ENCODE peak calls at places on chromosomes 6 and 20, in six cellular contexts. One of them, this sample, is unnamed.

GRCh38 chr20:45893831-45894230 is 2.7 kb downstream of the CTSA start:
- DNase-seq in neural progenitor cell: no peak
- DNase-seq in left ventricle myocardium inferior: no peak
- DNase-seq in lung: no peak
- DNase-seq in heart left ventricle: no peak
- DNase-seq in psoas muscle: no peak
- DNase-seq in this sample: no peak

GRCh38 chr6:116365743-116366142 is 5.0 kb upstream of the DSE start:
- DNase-seq in left ventricle myocardium inferior: no peak
- DNase-seq in neural progenitor cell: no peak
- DNase-seq in lung: no peak
- DNase-seq in heart left ventricle: no peak
- DNase-seq in psoas muscle: no peak
- DNase-seq in this sample: no peak

GRCh38 chr20:3392756-3393155 is 14.7 kb downstream of the DNAAF9 start:
- DNase-seq in psoas muscle: no peak
- DNase-seq in neural progenitor cell: no peak
- DNase-seq in lung: no peak
- DNase-seq in heart left ventricle: no peak
- DNase-seq in left ventricle myocardium inferior: no peak
- DNase-seq in this sample: no peak

GRCh38 chr20:20076297-20077065 is 24.1 kb downstream of the CFAP61 start:
- DNase-seq in psoas muscle: peak
- DNase-seq in left ventricle myocardium inferior: no peak
- DNase-seq in heart left ventricle: no peak
- DNase-seq in neural progenitor cell: no peak
- DNase-seq in lung: no peak
- DNase-seq in this sample: no peak

GRCh38 chr20:3315110-3315509 is 76.1 kb upstream of the SLC4A11 start:
- DNase-seq in left ventricle myocardium inferior: no peak
- DNase-seq in psoas muscle: no peak
- DNase-seq in neural progenitor cell: no peak
- DNase-seq in heart left ventricle: no peak
- DNase-seq in lung: no peak
- DNase-seq in this sample: peak

GRCh38 chr6:170250451-170250850 is 40.4 kb downstream of the DLL1 start:
- DNase-seq in neural progenitor cell: no peak
- DNase-seq in left ventricle myocardium inferior: no peak
- DNase-seq in lung: no peak
- DNase-seq in heart left ventricle: no peak
- DNase-seq in psoas muscle: no peak
- DNase-seq in this sample: no peak

GRCh38 chr6:81562169-81562568 is 190.3 kb downstream of the TENT5A start:
- DNase-seq in psoas muscle: no peak
- DNase-seq in lung: no peak
- DNase-seq in neural progenitor cell: no peak
- DNase-seq in heart left ventricle: no peak
- DNase-seq in left ventricle myocardium inferior: no peak
- DNase-seq in this sample: no peak

GRCh38 chr6:2502998-2503674 is 247.6 kb downstream of the MYLK4 start:
- DNase-seq in lung: no peak
- DNase-seq in neural progenitor cell: no peak
- DNase-seq in left ventricle myocardium inferior: no peak
- DNase-seq in psoas muscle: no peak
- DNase-seq in heart left ventricle: no peak
- DNase-seq in this sample: no peak

GRCh38 chr6:109373762-109374161 is 8.5 kb downstream of the CD164 start:
- DNase-seq in psoas muscle: no peak
- DNase-seq in lung: no peak
- DNase-seq in left ventricle myocardium inferior: no peak
- DNase-seq in heart left ventricle: no peak
- DNase-seq in neural progenitor cell: no peak
- DNase-seq in this sample: no peak

GRCh38 chr6:4611441-4612129 is 164.6 kb upstream of the CDYL start:
- DNase-seq in left ventricle myocardium inferior: no peak
- DNase-seq in psoas muscle: no peak
- DNase-seq in heart left ventricle: no peak
- DNase-seq in neural progenitor cell: no peak
- DNase-seq in lung: no peak
- DNase-seq in this sample: no peak

GRCh38 chr6:35448191-35448590 is 3.9 kb upstream of the FANCE start:
- DNase-seq in heart left ventricle: no peak
- DNase-seq in left ventricle myocardium inferior: no peak
- DNase-seq in lung: no peak
- DNase-seq in neural progenitor cell: no peak
- DNase-seq in psoas muscle: no peak
- DNase-seq in this sample: no peak

GRCh38 chr20:46543033-46543432 is 7.4 kb downstream of the OCSTAMP start:
- DNase-seq in neural progenitor cell: no peak
- DNase-seq in lung: no peak
- DNase-seq in psoas muscle: no peak
- DNase-seq in left ventricle myocardium inferior: no peak
- DNase-seq in heart left ventricle: no peak
- DNase-seq in this sample: no peak

GRCh38 chr6:28769626-28770402 is 154.0 kb downstream of the TRIM27 start:
- DNase-seq in neural progenitor cell: peak
- DNase-seq in lung: no peak
- DNase-seq in psoas muscle: no peak
- DNase-seq in heart left ventricle: no peak
- DNase-seq in left ventricle myocardium inferior: no peak
- DNase-seq in this sample: peak

GRCh38 chr20:9068232-9068781 is 580 bp upstream of the PLCB4 start:
- DNase-seq in heart left ventricle: peak
- DNase-seq in left ventricle myocardium inferior: peak
- DNase-seq in psoas muscle: peak
- DNase-seq in neural progenitor cell: peak
- DNase-seq in lung: no peak
- DNase-seq in this sample: no peak

GRCh38 chr6:150766201-150766997 is 99.1 kb upstream of the MTHFD1L start:
- DNase-seq in heart left ventricle: no peak
- DNase-seq in psoas muscle: peak
- DNase-seq in left ventricle myocardium inferior: peak
- DNase-seq in lung: no peak
- DNase-seq in neural progenitor cell: peak
- DNase-seq in this sample: peak

GRCh38 chr20:41340327-41341055 is at the start of gene LPIN3:
- DNase-seq in neural progenitor cell: peak
- DNase-seq in lung: peak
- DNase-seq in heart left ventricle: peak
- DNase-seq in psoas muscle: peak
- DNase-seq in left ventricle myocardium inferior: peak
- DNase-seq in this sample: peak

GRCh38 chr20:41342474-41343464 is 2.1 kb downstream of the LPIN3 start:
- DNase-seq in neural progenitor cell: no peak
- DNase-seq in lung: no peak
- DNase-seq in left ventricle myocardium inferior: no peak
- DNase-seq in psoas muscle: no peak
- DNase-seq in heart left ventricle: no peak
- DNase-seq in this sample: no peak

GRCh38 chr20:41335591-41335990 is 5.0 kb upstream of the LPIN3 start:
- DNase-seq in heart left ventricle: no peak
- DNase-seq in lung: no peak
- DNase-seq in left ventricle myocardium inferior: no peak
- DNase-seq in neural progenitor cell: no peak
- DNase-seq in psoas muscle: no peak
- DNase-seq in this sample: no peak

GRCh38 chr20:41336711-41337492 is 3.7 kb upstream of the LPIN3 start:
- DNase-seq in heart left ventricle: no peak
- DNase-seq in lung: no peak
- DNase-seq in psoas muscle: no peak
- DNase-seq in neural progenitor cell: no peak
- DNase-seq in left ventricle myocardium inferior: no peak
- DNase-seq in this sample: no peak

GRCh38 chr20:41339957-41340326 is 679 bp upstream of the LPIN3 start:
- DNase-seq in psoas muscle: peak
- DNase-seq in lung: peak
- DNase-seq in left ventricle myocardium inferior: peak
- DNase-seq in neural progenitor cell: peak
- DNase-seq in heart left ventricle: peak
- DNase-seq in this sample: peak
- H3K27ac ChIP-seq in psoas muscle: peak
- H3K27ac ChIP-seq in lung: peak
- H3K27ac ChIP-seq in left ventricle myocardium inferior: peak
- H3K27ac ChIP-seq in neural progenitor cell: no peak
- H3K27ac ChIP-seq in heart left ventricle: peak
- H3K27ac ChIP-seq in this sample: peak

DNA sequence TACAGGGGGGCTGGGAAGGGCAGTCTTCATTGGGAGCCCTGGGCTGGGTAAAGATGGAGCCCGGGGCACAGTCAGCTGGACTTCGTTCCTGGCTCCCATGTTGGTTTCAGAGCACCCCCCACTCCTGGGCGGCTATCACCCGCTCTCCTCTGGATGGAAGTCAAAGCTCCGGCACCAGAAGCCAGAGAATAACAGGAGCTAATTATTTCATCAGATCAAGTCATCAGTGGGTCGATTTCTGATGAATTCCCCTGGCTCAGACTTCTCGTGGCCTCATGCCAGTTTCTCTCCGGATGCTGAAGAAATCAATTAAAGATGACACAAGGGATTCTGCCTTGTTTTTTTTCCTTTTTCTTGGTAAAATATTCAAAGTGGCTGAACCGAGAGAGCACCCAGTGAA is 22.6 kb downstream of the SULF2 start:
- DNase-seq in neural progenitor cell: no peak
- DNase-seq in psoas muscle: peak
- DNase-seq in heart left ventricle: no peak
- DNase-seq in lung: no peak
- DNase-seq in left ventricle myocardium inferior: no peak
- DNase-seq in this sample: peak
- H3K27ac ChIP-seq in neural progenitor cell: no peak
- H3K27ac ChIP-seq in psoas muscle: no peak
- H3K27ac ChIP-seq in heart left ventricle: no peak
- H3K27ac ChIP-seq in lung: no peak
- H3K27ac ChIP-seq in left ventricle myocardium inferior: no peak
- H3K27ac ChIP-seq in this sample: no peak

DNA sequence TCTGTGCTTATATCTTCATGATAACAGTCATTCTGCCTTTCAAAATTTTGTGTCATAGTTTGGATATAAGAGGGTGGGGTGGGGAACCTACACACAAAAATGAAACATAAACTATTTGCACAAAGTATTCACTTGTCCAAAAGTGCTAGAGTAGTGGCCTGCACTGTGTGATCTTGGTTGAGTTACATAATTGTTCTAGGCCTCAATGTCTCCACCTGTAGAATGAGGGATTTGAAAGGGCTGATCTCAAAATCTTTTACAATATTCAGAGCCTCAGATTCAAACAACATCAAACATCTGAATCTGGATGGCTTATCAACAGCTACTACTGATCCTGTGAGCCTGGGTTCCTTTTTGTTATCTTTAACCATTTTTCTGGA is 64.3 kb upstream of the TMEM30A start:
- DNase-seq in psoas muscle: no peak
- DNase-seq in neural progenitor cell: no peak
- DNase-seq in lung: no peak
- DNase-seq in left ventricle myocardium inferior: no peak
- DNase-seq in heart left ventricle: no peak
- DNase-seq in this sample: no peak
- H3K27ac ChIP-seq in psoas muscle: peak
- H3K27ac ChIP-seq in neural progenitor cell: peak
- H3K27ac ChIP-seq in lung: no peak
- H3K27ac ChIP-seq in left ventricle myocardium inferior: peak
- H3K27ac ChIP-seq in heart left ventricle: no peak
- H3K27ac ChIP-seq in this sample: no peak

GRCh38 chr6:42279966-42280629 is 62.4 kb upstream of the MRPS10 start:
- DNase-seq in psoas muscle: peak
- DNase-seq in heart left ventricle: peak
- DNase-seq in left ventricle myocardium inferior: peak
- DNase-seq in neural progenitor cell: no peak
- DNase-seq in lung: no peak
- DNase-seq in this sample: no peak

GRCh38 chr6:42271834-42272805 is 54.5 kb upstream of the MRPS10 start:
- DNase-seq in neural progenitor cell: no peak
- DNase-seq in left ventricle myocardium inferior: no peak
- DNase-seq in psoas muscle: no peak
- DNase-seq in heart left ventricle: no peak
- DNase-seq in lung: no peak
- DNase-seq in this sample: no peak

GRCh38 chr6:42278131-42278853 is 60.6 kb upstream of the MRPS10 start:
- DNase-seq in lung: no peak
- DNase-seq in heart left ventricle: no peak
- DNase-seq in psoas muscle: no peak
- DNase-seq in left ventricle myocardium inferior: no peak
- DNase-seq in neural progenitor cell: no peak
- DNase-seq in this sample: peak

GRCh38 chr6:42279144-42279781 is 61.6 kb upstream of the MRPS10 start:
- DNase-seq in lung: no peak
- DNase-seq in left ventricle myocardium inferior: no peak
- DNase-seq in heart left ventricle: no peak
- DNase-seq in neural progenitor cell: no peak
- DNase-seq in psoas muscle: peak
- DNase-seq in this sample: peak

DNA sequence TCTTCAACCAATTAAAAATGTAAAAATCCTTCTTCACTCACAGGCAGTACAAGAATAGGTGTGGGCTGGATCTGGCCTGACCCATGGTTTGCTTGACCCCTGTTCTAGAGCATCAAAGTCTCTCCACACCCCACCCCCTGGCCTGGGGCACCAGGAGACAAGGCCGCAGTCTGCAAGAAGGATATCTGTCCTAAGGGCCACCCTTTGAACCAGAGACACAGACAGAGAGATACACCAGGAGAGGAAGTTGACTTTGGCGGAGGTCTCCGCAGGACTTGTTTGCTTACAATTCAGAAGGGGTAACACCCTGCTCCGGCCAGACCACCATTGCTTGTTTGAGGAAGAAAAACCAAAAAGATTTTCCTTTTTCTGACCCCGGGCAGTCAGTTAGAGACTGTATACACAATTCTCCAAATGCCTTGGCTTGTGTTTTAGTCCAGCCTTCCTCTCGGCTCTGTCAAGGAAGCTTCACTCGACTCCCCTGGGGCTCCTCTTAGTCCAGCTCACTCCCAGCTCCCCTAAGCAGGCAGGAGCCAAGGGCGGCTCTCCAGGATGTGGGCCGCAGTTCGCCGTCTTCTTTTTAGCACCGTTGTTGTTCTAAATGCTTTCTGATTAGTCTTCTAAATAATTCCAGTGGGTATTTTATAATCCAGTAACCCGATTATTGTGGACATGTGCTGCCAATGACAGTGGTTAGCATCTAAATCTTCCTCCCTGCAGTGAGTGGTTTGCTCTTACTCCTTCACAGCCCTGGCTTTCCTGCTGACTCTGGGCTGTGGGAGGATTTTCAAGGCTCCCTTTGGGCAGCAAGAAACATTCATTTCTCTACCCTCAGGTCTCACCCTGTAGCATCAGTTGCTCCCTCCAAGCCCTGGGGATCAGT is 58.6 kb upstream of the MRPS10 start:
- DNase-seq in heart left ventricle: peak
- DNase-seq in psoas muscle: peak
- DNase-seq in left ventricle myocardium inferior: peak
- DNase-seq in neural progenitor cell: no peak
- DNase-seq in lung: no peak
- DNase-seq in this sample: no peak
- H3K27ac ChIP-seq in heart left ventricle: peak
- H3K27ac ChIP-seq in psoas muscle: no peak
- H3K27ac ChIP-seq in left ventricle myocardium inferior: peak
- H3K27ac ChIP-seq in neural progenitor cell: no peak
- H3K27ac ChIP-seq in lung: peak
- H3K27ac ChIP-seq in this sample: no peak

This sample was measured in adrenal gland.